ENCODE peak calls at places on chromosomes 12 and 14, in eight cellular contexts. One of them, this sample, is unnamed.

GRCh38 chr14:52296378-52296777 is 17.7 kb upstream of the PTGER2 start:
- DNase-seq in activated naive CD8-positive, alpha-beta T cell treated with anti-CD3 and anti-CD28 coated beads, Interleukin-2, amount 50 U/mL, for 24 hours: no peak
- DNase-seq in effector memory CD8-positive, alpha-beta T cell: no peak
- DNase-seq in NCI-H460: no peak
- DNase-seq in stimulated activated CD4-positive, alpha-beta T cell treated with anti-CD3 and anti-CD28 coated beads, Interleukin-15, amount 100 ng/mL, for 1 hour: no peak
- DNase-seq in neural crest cell: no peak
- DNase-seq in Daoy: no peak
- DNase-seq in RWPE1: no peak
- DNase-seq in this sample: no peak

GRCh38 chr14:88831285-88831684 is 6.8 kb downstream of the TTC8 start:
- DNase-seq in neural crest cell: no peak
- DNase-seq in stimulated activated CD4-positive, alpha-beta T cell treated with anti-CD3 and anti-CD28 coated beads, Interleukin-15, amount 100 ng/mL, for 1 hour: no peak
- DNase-seq in effector memory CD8-positive, alpha-beta T cell: no peak
- DNase-seq in RWPE1: peak
- DNase-seq in activated naive CD8-positive, alpha-beta T cell treated with anti-CD3 and anti-CD28 coated beads, Interleukin-2, amount 50 U/mL, for 24 hours: no peak
- DNase-seq in Daoy: peak
- DNase-seq in NCI-H460: no peak
- DNase-seq in this sample: peak

GRCh38 chr12:63151898-63152700 is 1.1 kb upstream of the AVPR1A start:
- DNase-seq in stimulated activated CD4-positive, alpha-beta T cell treated with anti-CD3 and anti-CD28 coated beads, Interleukin-15, amount 100 ng/mL, for 1 hour: no peak
- DNase-seq in RWPE1: peak
- DNase-seq in activated naive CD8-positive, alpha-beta T cell treated with anti-CD3 and anti-CD28 coated beads, Interleukin-2, amount 50 U/mL, for 24 hours: peak
- DNase-seq in NCI-H460: peak
- DNase-seq in Daoy: peak
- DNase-seq in neural crest cell: peak
- DNase-seq in effector memory CD8-positive, alpha-beta T cell: no peak
- DNase-seq in this sample: peak

GRCh38 chr14:100130471-100130870 is 29.0 kb downstream of the DEGS2 start:
- DNase-seq in Daoy: no peak
- DNase-seq in NCI-H460: no peak
- DNase-seq in RWPE1: no peak
- DNase-seq in effector memory CD8-positive, alpha-beta T cell: no peak
- DNase-seq in activated naive CD8-positive, alpha-beta T cell treated with anti-CD3 and anti-CD28 coated beads, Interleukin-2, amount 50 U/mL, for 24 hours: no peak
- DNase-seq in stimulated activated CD4-positive, alpha-beta T cell treated with anti-CD3 and anti-CD28 coated beads, Interleukin-15, amount 100 ng/mL, for 1 hour: no peak
- DNase-seq in neural crest cell: no peak
- DNase-seq in this sample: no peak

GRCh38 chr12:28550757-28551381 is 360.6 kb downstream of the CCDC91 start:
- DNase-seq in RWPE1: peak
- DNase-seq in Daoy: peak
- DNase-seq in NCI-H460: peak
- DNase-seq in neural crest cell: no peak
- DNase-seq in stimulated activated CD4-positive, alpha-beta T cell treated with anti-CD3 and anti-CD28 coated beads, Interleukin-15, amount 100 ng/mL, for 1 hour: no peak
- DNase-seq in effector memory CD8-positive, alpha-beta T cell: no peak
- DNase-seq in activated naive CD8-positive, alpha-beta T cell treated with anti-CD3 and anti-CD28 coated beads, Interleukin-2, amount 50 U/mL, for 24 hours: no peak
- DNase-seq in this sample: peak

GRCh38 chr12:132275110-132275531 is 54.3 kb downstream of the GALNT9 start:
- DNase-seq in Daoy: peak
- DNase-seq in RWPE1: peak
- DNase-seq in effector memory CD8-positive, alpha-beta T cell: no peak
- DNase-seq in neural crest cell: peak
- DNase-seq in activated naive CD8-positive, alpha-beta T cell treated with anti-CD3 and anti-CD28 coated beads, Interleukin-2, amount 50 U/mL, for 24 hours: no peak
- DNase-seq in stimulated activated CD4-positive, alpha-beta T cell treated with anti-CD3 and anti-CD28 coated beads, Interleukin-15, amount 100 ng/mL, for 1 hour: no peak
- DNase-seq in NCI-H460: peak
- DNase-seq in this sample: peak

GRCh38 chr12:131116437-131117117 is 162.9 kb downstream of the ADGRD1 start:
- DNase-seq in effector memory CD8-positive, alpha-beta T cell: no peak
- DNase-seq in stimulated activated CD4-positive, alpha-beta T cell treated with anti-CD3 and anti-CD28 coated beads, Interleukin-15, amount 100 ng/mL, for 1 hour: no peak
- DNase-seq in RWPE1: no peak
- DNase-seq in neural crest cell: peak
- DNase-seq in Daoy: peak
- DNase-seq in activated naive CD8-positive, alpha-beta T cell treated with anti-CD3 and anti-CD28 coated beads, Interleukin-2, amount 50 U/mL, for 24 hours: no peak
- DNase-seq in NCI-H460: no peak
- DNase-seq in this sample: no peak

GRCh38 chr14:61929651-61930050 is 167.4 kb downstream of the SNAPC1 start:
- DNase-seq in activated naive CD8-positive, alpha-beta T cell treated with anti-CD3 and anti-CD28 coated beads, Interleukin-2, amount 50 U/mL, for 24 hours: no peak
- DNase-seq in Daoy: no peak
- DNase-seq in NCI-H460: no peak
- DNase-seq in neural crest cell: no peak
- DNase-seq in stimulated activated CD4-positive, alpha-beta T cell treated with anti-CD3 and anti-CD28 coated beads, Interleukin-15, amount 100 ng/mL, for 1 hour: no peak
- DNase-seq in effector memory CD8-positive, alpha-beta T cell: no peak
- DNase-seq in RWPE1: no peak
- DNase-seq in this sample: no peak

GRCh38 chr14:89823732-89824131 is 130.8 kb downstream of the EFCAB11 start:
- DNase-seq in neural crest cell: no peak
- DNase-seq in activated naive CD8-positive, alpha-beta T cell treated with anti-CD3 and anti-CD28 coated beads, Interleukin-2, amount 50 U/mL, for 24 hours: no peak
- DNase-seq in NCI-H460: no peak
- DNase-seq in stimulated activated CD4-positive, alpha-beta T cell treated with anti-CD3 and anti-CD28 coated beads, Interleukin-15, amount 100 ng/mL, for 1 hour: no peak
- DNase-seq in Daoy: no peak
- DNase-seq in effector memory CD8-positive, alpha-beta T cell: no peak
- DNase-seq in RWPE1: no peak
- DNase-seq in this sample: no peak

GRCh38 chr12:33752854-33753253 is 269.4 kb upstream of the ALG10 start:
- DNase-seq in Daoy: no peak
- DNase-seq in activated naive CD8-positive, alpha-beta T cell treated with anti-CD3 and anti-CD28 coated beads, Interleukin-2, amount 50 U/mL, for 24 hours: no peak
- DNase-seq in RWPE1: no peak
- DNase-seq in NCI-H460: no peak
- DNase-seq in neural crest cell: no peak
- DNase-seq in effector memory CD8-positive, alpha-beta T cell: no peak
- DNase-seq in stimulated activated CD4-positive, alpha-beta T cell treated with anti-CD3 and anti-CD28 coated beads, Interleukin-15, amount 100 ng/mL, for 1 hour: no peak
- DNase-seq in this sample: no peak

GRCh38 chr14:96926006-96926405 is 128.8 kb downstream of the VRK1 start:
- DNase-seq in neural crest cell: no peak
- DNase-seq in Daoy: no peak
- DNase-seq in RWPE1: no peak
- DNase-seq in stimulated activated CD4-positive, alpha-beta T cell treated with anti-CD3 and anti-CD28 coated beads, Interleukin-15, amount 100 ng/mL, for 1 hour: no peak
- DNase-seq in effector memory CD8-positive, alpha-beta T cell: no peak
- DNase-seq in activated naive CD8-positive, alpha-beta T cell treated with anti-CD3 and anti-CD28 coated beads, Interleukin-2, amount 50 U/mL, for 24 hours: no peak
- DNase-seq in NCI-H460: no peak
- DNase-seq in this sample: no peak

GRCh38 chr12:7101047-7101693 is 7.8 kb downstream of the C1RL start:
- DNase-seq in neural crest cell: no peak
- DNase-seq in activated naive CD8-positive, alpha-beta T cell treated with anti-CD3 and anti-CD28 coated beads, Interleukin-2, amount 50 U/mL, for 24 hours: no peak
- DNase-seq in stimulated activated CD4-positive, alpha-beta T cell treated with anti-CD3 and anti-CD28 coated beads, Interleukin-15, amount 100 ng/mL, for 1 hour: no peak
- DNase-seq in RWPE1: no peak
- DNase-seq in effector memory CD8-positive, alpha-beta T cell: no peak
- DNase-seq in NCI-H460: no peak
- DNase-seq in Daoy: no peak
- DNase-seq in this sample: no peak

GRCh38 chr12:131674373-131674772 is 36.5 kb upstream of the SFSWAP start:
- DNase-seq in neural crest cell: no peak
- DNase-seq in stimulated activated CD4-positive, alpha-beta T cell treated with anti-CD3 and anti-CD28 coated beads, Interleukin-15, amount 100 ng/mL, for 1 hour: no peak
- DNase-seq in activated naive CD8-positive, alpha-beta T cell treated with anti-CD3 and anti-CD28 coated beads, Interleukin-2, amount 50 U/mL, for 24 hours: no peak
- DNase-seq in Daoy: peak
- DNase-seq in NCI-H460: no peak
- DNase-seq in effector memory CD8-positive, alpha-beta T cell: no peak
- DNase-seq in RWPE1: no peak
- DNase-seq in this sample: no peak

GRCh38 chr12:58204086-58204485 is 262.7 kb downstream of the ATP23 start:
- DNase-seq in Daoy: no peak
- DNase-seq in NCI-H460: no peak
- DNase-seq in effector memory CD8-positive, alpha-beta T cell: no peak
- DNase-seq in activated naive CD8-positive, alpha-beta T cell treated with anti-CD3 and anti-CD28 coated beads, Interleukin-2, amount 50 U/mL, for 24 hours: no peak
- DNase-seq in stimulated activated CD4-positive, alpha-beta T cell treated with anti-CD3 and anti-CD28 coated beads, Interleukin-15, amount 100 ng/mL, for 1 hour: no peak
- DNase-seq in RWPE1: no peak
- DNase-seq in neural crest cell: no peak
- DNase-seq in this sample: peak

GRCh38 chr14:76918176-76918750 is 92.1 kb downstream of the LRRC74A start:
- DNase-seq in activated naive CD8-positive, alpha-beta T cell treated with anti-CD3 and anti-CD28 coated beads, Interleukin-2, amount 50 U/mL, for 24 hours: no peak
- DNase-seq in neural crest cell: no peak
- DNase-seq in effector memory CD8-positive, alpha-beta T cell: no peak
- DNase-seq in NCI-H460: no peak
- DNase-seq in Daoy: peak
- DNase-seq in stimulated activated CD4-positive, alpha-beta T cell treated with anti-CD3 and anti-CD28 coated beads, Interleukin-15, amount 100 ng/mL, for 1 hour: no peak
- DNase-seq in RWPE1: peak
- DNase-seq in this sample: peak

GRCh38 chr14:64170190-64170589 is 124.0 kb downstream of the ESR2 start:
- DNase-seq in RWPE1: no peak
- DNase-seq in Daoy: no peak
- DNase-seq in NCI-H460: no peak
- DNase-seq in effector memory CD8-positive, alpha-beta T cell: no peak
- DNase-seq in neural crest cell: no peak
- DNase-seq in stimulated activated CD4-positive, alpha-beta T cell treated with anti-CD3 and anti-CD28 coated beads, Interleukin-15, amount 100 ng/mL, for 1 hour: no peak
- DNase-seq in activated naive CD8-positive, alpha-beta T cell treated with anti-CD3 and anti-CD28 coated beads, Interleukin-2, amount 50 U/mL, for 24 hours: no peak
- DNase-seq in this sample: no peak

GRCh38 chr14:48936881-48937280 is 649.3 kb downstream of the RPS29 start:
- DNase-seq in stimulated activated CD4-positive, alpha-beta T cell treated with anti-CD3 and anti-CD28 coated beads, Interleukin-15, amount 100 ng/mL, for 1 hour: no peak
- DNase-seq in RWPE1: no peak
- DNase-seq in Daoy: no peak
- DNase-seq in effector memory CD8-positive, alpha-beta T cell: no peak
- DNase-seq in neural crest cell: no peak
- DNase-seq in NCI-H460: no peak
- DNase-seq in activated naive CD8-positive, alpha-beta T cell treated with anti-CD3 and anti-CD28 coated beads, Interleukin-2, amount 50 U/mL, for 24 hours: no peak
- DNase-seq in this sample: peak

GRCh38 chr12:48349471-48349870 is 1.2 kb downstream of the ZNF641 start:
- DNase-seq in NCI-H460: no peak
- DNase-seq in effector memory CD8-positive, alpha-beta T cell: no peak
- DNase-seq in RWPE1: no peak
- DNase-seq in stimulated activated CD4-positive, alpha-beta T cell treated with anti-CD3 and anti-CD28 coated beads, Interleukin-15, amount 100 ng/mL, for 1 hour: no peak
- DNase-seq in neural crest cell: no peak
- DNase-seq in Daoy: no peak
- DNase-seq in activated naive CD8-positive, alpha-beta T cell treated with anti-CD3 and anti-CD28 coated beads, Interleukin-2, amount 50 U/mL, for 24 hours: no peak
- DNase-seq in this sample: no peak

GRCh38 chr14:73173092-73173735 is 36.9 kb downstream of the PSEN1 start:
- DNase-seq in NCI-H460: peak
- DNase-seq in Daoy: peak
- DNase-seq in RWPE1: peak
- DNase-seq in stimulated activated CD4-positive, alpha-beta T cell treated with anti-CD3 and anti-CD28 coated beads, Interleukin-15, amount 100 ng/mL, for 1 hour: no peak
- DNase-seq in activated naive CD8-positive, alpha-beta T cell treated with anti-CD3 and anti-CD28 coated beads, Interleukin-2, amount 50 U/mL, for 24 hours: no peak
- DNase-seq in effector memory CD8-positive, alpha-beta T cell: peak
- DNase-seq in neural crest cell: no peak
- DNase-seq in this sample: peak

GRCh38 chr12:63420206-63420644 is 248.1 kb downstream of the DPY19L2 start:
- DNase-seq in neural crest cell: peak
- DNase-seq in RWPE1: no peak
- DNase-seq in effector memory CD8-positive, alpha-beta T cell: peak
- DNase-seq in Daoy: peak
- DNase-seq in activated naive CD8-positive, alpha-beta T cell treated with anti-CD3 and anti-CD28 coated beads, Interleukin-2, amount 50 U/mL, for 24 hours: peak
- DNase-seq in stimulated activated CD4-positive, alpha-beta T cell treated with anti-CD3 and anti-CD28 coated beads, Interleukin-15, amount 100 ng/mL, for 1 hour: no peak
- DNase-seq in NCI-H460: peak
- DNase-seq in this sample: peak

GRCh38 chr12:5439788-5440300 is 7.9 kb downstream of the NTF3 start:
- DNase-seq in Daoy: no peak
- DNase-seq in RWPE1: no peak
- DNase-seq in activated naive CD8-positive, alpha-beta T cell treated with anti-CD3 and anti-CD28 coated beads, Interleukin-2, amount 50 U/mL, for 24 hours: no peak
- DNase-seq in effector memory CD8-positive, alpha-beta T cell: no peak
- DNase-seq in neural crest cell: no peak
- DNase-seq in NCI-H460: no peak
- DNase-seq in stimulated activated CD4-positive, alpha-beta T cell treated with anti-CD3 and anti-CD28 coated beads, Interleukin-15, amount 100 ng/mL, for 1 hour: no peak
- DNase-seq in this sample: no peak

GRCh38 chr14:33996450-33996849 is 45.6 kb upstream of the EGLN3 start:
- DNase-seq in Daoy: no peak
- DNase-seq in RWPE1: no peak
- DNase-seq in activated naive CD8-positive, alpha-beta T cell treated with anti-CD3 and anti-CD28 coated beads, Interleukin-2, amount 50 U/mL, for 24 hours: no peak
- DNase-seq in neural crest cell: no peak
- DNase-seq in stimulated activated CD4-positive, alpha-beta T cell treated with anti-CD3 and anti-CD28 coated beads, Interleukin-15, amount 100 ng/mL, for 1 hour: no peak
- DNase-seq in effector memory CD8-positive, alpha-beta T cell: no peak
- DNase-seq in NCI-H460: no peak
- DNase-seq in this sample: no peak

GRCh38 chr12:40768125-40768864 is 76.1 kb downstream of the CNTN1 start:
- DNase-seq in activated naive CD8-positive, alpha-beta T cell treated with anti-CD3 and anti-CD28 coated beads, Interleukin-2, amount 50 U/mL, for 24 hours: no peak
- DNase-seq in neural crest cell: no peak
- DNase-seq in Daoy: no peak
- DNase-seq in RWPE1: no peak
- DNase-seq in NCI-H460: no peak
- DNase-seq in effector memory CD8-positive, alpha-beta T cell: no peak
- DNase-seq in stimulated activated CD4-positive, alpha-beta T cell treated with anti-CD3 and anti-CD28 coated beads, Interleukin-15, amount 100 ng/mL, for 1 hour: no peak
- DNase-seq in this sample: no peak

GRCh38 chr12:57782608-57783465 is at the start of gene TSFM:
- DNase-seq in effector memory CD8-positive, alpha-beta T cell: peak
- DNase-seq in neural crest cell: peak
- DNase-seq in stimulated activated CD4-positive, alpha-beta T cell treated with anti-CD3 and anti-CD28 coated beads, Interleukin-15, amount 100 ng/mL, for 1 hour: peak
- DNase-seq in NCI-H460: peak
- DNase-seq in Daoy: peak
- DNase-seq in activated naive CD8-positive, alpha-beta T cell treated with anti-CD3 and anti-CD28 coated beads, Interleukin-2, amount 50 U/mL, for 24 hours: peak
- DNase-seq in RWPE1: peak
- DNase-seq in this sample: peak

GRCh38 chr12:66539451-66539850 is 139.4 kb downstream of the GRIP1 start:
- DNase-seq in neural crest cell: no peak
- DNase-seq in effector memory CD8-positive, alpha-beta T cell: no peak
- DNase-seq in Daoy: no peak
- DNase-seq in NCI-H460: no peak
- DNase-seq in stimulated activated CD4-positive, alpha-beta T cell treated with anti-CD3 and anti-CD28 coated beads, Interleukin-15, amount 100 ng/mL, for 1 hour: no peak
- DNase-seq in activated naive CD8-positive, alpha-beta T cell treated with anti-CD3 and anti-CD28 coated beads, Interleukin-2, amount 50 U/mL, for 24 hours: no peak
- DNase-seq in RWPE1: no peak
- DNase-seq in this sample: no peak

GRCh38 chr12:6829532-6830220 is 1.5 kb downstream of the P3H3 start:
- DNase-seq in neural crest cell: no peak
- DNase-seq in Daoy: peak
- DNase-seq in activated naive CD8-positive, alpha-beta T cell treated with anti-CD3 and anti-CD28 coated beads, Interleukin-2, amount 50 U/mL, for 24 hours: no peak
- DNase-seq in stimulated activated CD4-positive, alpha-beta T cell treated with anti-CD3 and anti-CD28 coated beads, Interleukin-15, amount 100 ng/mL, for 1 hour: no peak
- DNase-seq in effector memory CD8-positive, alpha-beta T cell: no peak
- DNase-seq in RWPE1: no peak
- DNase-seq in NCI-H460: no peak
- DNase-seq in this sample: peak

GRCh38 chr12:119229205-119229604 is 50.5 kb downstream of the HSPB8 start:
- DNase-seq in effector memory CD8-positive, alpha-beta T cell: no peak
- DNase-seq in stimulated activated CD4-positive, alpha-beta T cell treated with anti-CD3 and anti-CD28 coated beads, Interleukin-15, amount 100 ng/mL, for 1 hour: no peak
- DNase-seq in neural crest cell: no peak
- DNase-seq in NCI-H460: no peak
- DNase-seq in RWPE1: no peak
- DNase-seq in activated naive CD8-positive, alpha-beta T cell treated with anti-CD3 and anti-CD28 coated beads, Interleukin-2, amount 50 U/mL, for 24 hours: no peak
- DNase-seq in Daoy: no peak
- DNase-seq in this sample: no peak

GRCh38 chr12:132835076-132835870 is 6.6 kb upstream of the GOLGA3 start:
- DNase-seq in neural crest cell: no peak
- DNase-seq in NCI-H460: no peak
- DNase-seq in activated naive CD8-positive, alpha-beta T cell treated with anti-CD3 and anti-CD28 coated beads, Interleukin-2, amount 50 U/mL, for 24 hours: no peak
- DNase-seq in Daoy: no peak
- DNase-seq in RWPE1: no peak
- DNase-seq in stimulated activated CD4-positive, alpha-beta T cell treated with anti-CD3 and anti-CD28 coated beads, Interleukin-15, amount 100 ng/mL, for 1 hour: no peak
- DNase-seq in effector memory CD8-positive, alpha-beta T cell: no peak
- DNase-seq in this sample: no peak

GRCh38 chr12:89493650-89494302 is 30.8 kb downstream of the GALNT4 start:
- DNase-seq in NCI-H460: no peak
- DNase-seq in RWPE1: no peak
- DNase-seq in neural crest cell: no peak
- DNase-seq in effector memory CD8-positive, alpha-beta T cell: no peak
- DNase-seq in Daoy: no peak
- DNase-seq in stimulated activated CD4-positive, alpha-beta T cell treated with anti-CD3 and anti-CD28 coated beads, Interleukin-15, amount 100 ng/mL, for 1 hour: no peak
- DNase-seq in activated naive CD8-positive, alpha-beta T cell treated with anti-CD3 and anti-CD28 coated beads, Interleukin-2, amount 50 U/mL, for 24 hours: no peak
- DNase-seq in this sample: no peak

GRCh38 chr14:103281496-103282231 is 52.4 kb upstream of the EIF5 start:
- DNase-seq in effector memory CD8-positive, alpha-beta T cell: no peak
- DNase-seq in neural crest cell: peak
- DNase-seq in activated naive CD8-positive, alpha-beta T cell treated with anti-CD3 and anti-CD28 coated beads, Interleukin-2, amount 50 U/mL, for 24 hours: no peak
- DNase-seq in NCI-H460: no peak
- DNase-seq in stimulated activated CD4-positive, alpha-beta T cell treated with anti-CD3 and anti-CD28 coated beads, Interleukin-15, amount 100 ng/mL, for 1 hour: no peak
- DNase-seq in RWPE1: peak
- DNase-seq in Daoy: peak
- DNase-seq in this sample: peak

GRCh38 chr12:115424003-115424402 is 740.0 kb upstream of the TBX3 start:
- DNase-seq in effector memory CD8-positive, alpha-beta T cell: no peak
- DNase-seq in stimulated activated CD4-positive, alpha-beta T cell treated with anti-CD3 and anti-CD28 coated beads, Interleukin-15, amount 100 ng/mL, for 1 hour: no peak
- DNase-seq in NCI-H460: no peak
- DNase-seq in RWPE1: no peak
- DNase-seq in neural crest cell: no peak
- DNase-seq in Daoy: no peak
- DNase-seq in activated naive CD8-positive, alpha-beta T cell treated with anti-CD3 and anti-CD28 coated beads, Interleukin-2, amount 50 U/mL, for 24 hours: no peak
- DNase-seq in this sample: no peak

GRCh38 chr12:82144505-82144904 is 213.7 kb downstream of the CCDC59 start:
- DNase-seq in activated naive CD8-positive, alpha-beta T cell treated with anti-CD3 and anti-CD28 coated beads, Interleukin-2, amount 50 U/mL, for 24 hours: no peak
- DNase-seq in stimulated activated CD4-positive, alpha-beta T cell treated with anti-CD3 and anti-CD28 coated beads, Interleukin-15, amount 100 ng/mL, for 1 hour: no peak
- DNase-seq in Daoy: no peak
- DNase-seq in RWPE1: no peak
- DNase-seq in NCI-H460: no peak
- DNase-seq in neural crest cell: no peak
- DNase-seq in effector memory CD8-positive, alpha-beta T cell: no peak
- DNase-seq in this sample: peak

GRCh38 chr12:62621239-62621638 is 154.6 kb downstream of the MON2 start:
- DNase-seq in activated naive CD8-positive, alpha-beta T cell treated with anti-CD3 and anti-CD28 coated beads, Interleukin-2, amount 50 U/mL, for 24 hours: no peak
- DNase-seq in Daoy: no peak
- DNase-seq in stimulated activated CD4-positive, alpha-beta T cell treated with anti-CD3 and anti-CD28 coated beads, Interleukin-15, amount 100 ng/mL, for 1 hour: no peak
- DNase-seq in effector memory CD8-positive, alpha-beta T cell: no peak
- DNase-seq in RWPE1: no peak
- DNase-seq in NCI-H460: no peak
- DNase-seq in neural crest cell: no peak
- DNase-seq in this sample: no peak

GRCh38 chr14:37824936-37825698 is 229.7 kb downstream of the TTC6 start:
- DNase-seq in NCI-H460: no peak
- DNase-seq in activated naive CD8-positive, alpha-beta T cell treated with anti-CD3 and anti-CD28 coated beads, Interleukin-2, amount 50 U/mL, for 24 hours: no peak
- DNase-seq in effector memory CD8-positive, alpha-beta T cell: no peak
- DNase-seq in stimulated activated CD4-positive, alpha-beta T cell treated with anti-CD3 and anti-CD28 coated beads, Interleukin-15, amount 100 ng/mL, for 1 hour: no peak
- DNase-seq in neural crest cell: no peak
- DNase-seq in RWPE1: no peak
- DNase-seq in Daoy: peak
- DNase-seq in this sample: no peak